ENCODE peak calls at places on chromosomes 3 and 15, in four cellular contexts. One of them, this sample, is unnamed.
A peak's percentile ranks its signal among the peaks of the same experiment; 100 is the strongest.

GRCh38 chr3:126927405-126927750 is 55.5 kb upstream of the PLXNA1 start:
- DNase-seq in AG04449: no peak
- DNase-seq in GM03348: no peak
- DNase-seq in OCI-LY7: no peak
- DNase-seq in this sample: no peak

GRCh38 chr3:108486910-108487309 is 23.5 kb downstream of the MYH15 start:
- DNase-seq in OCI-LY7: no peak
- DNase-seq in AG04449: no peak
- DNase-seq in GM03348: peak; percentile 34
- DNase-seq in this sample: peak; percentile 59

GRCh38 chr3:62229201-62229600 is 144.1 kb downstream of the FEZF2 start:
- DNase-seq in AG04449: no peak
- DNase-seq in OCI-LY7: no peak
- DNase-seq in GM03348: no peak
- DNase-seq in this sample: no peak

GRCh38 chr15:80709542-80709941 is 14.4 kb downstream of the ABHD17C start:
- DNase-seq in GM03348: no peak
- DNase-seq in AG04449: no peak
- DNase-seq in OCI-LY7: no peak
- DNase-seq in this sample: no peak

GRCh38 chr3:4821331-4821730 is 157.9 kb upstream of the BHLHE40 start:
- DNase-seq in GM03348: no peak
- DNase-seq in OCI-LY7: no peak
- DNase-seq in AG04449: no peak
- DNase-seq in this sample: no peak

GRCh38 chr3:23135026-23135785 is 67.9 kb upstream of the UBE2E2 start:
- DNase-seq in OCI-LY7: no peak
- DNase-seq in AG04449: no peak
- DNase-seq in GM03348: no peak
- DNase-seq in this sample: no peak

GRCh38 chr3:44795197-44795596 is 33.6 kb downstream of the KIF15 start:
- DNase-seq in OCI-LY7: no peak
- DNase-seq in GM03348: no peak
- DNase-seq in AG04449: no peak
- DNase-seq in this sample: no peak

GRCh38 chr15:58142827-58143226 is 4.6 kb downstream of the AQP9 start:
- DNase-seq in OCI-LY7: no peak
- DNase-seq in GM03348: no peak
- DNase-seq in AG04449: no peak
- DNase-seq in this sample: no peak

GRCh38 chr15:54094661-54095060 is 116.4 kb downstream of the UNC13C start:
- DNase-seq in OCI-LY7: no peak
- DNase-seq in AG04449: no peak
- DNase-seq in GM03348: no peak
- DNase-seq in this sample: no peak

GRCh38 chr3:45566951-45567411 is 27.6 kb upstream of the LIMD1 start:
- DNase-seq in OCI-LY7: no peak
- DNase-seq in AG04449: no peak
- DNase-seq in GM03348: no peak
- DNase-seq in this sample: no peak

GRCh38 chr3:122258757-122259371 is 66.2 kb upstream of the CSTA start:
- DNase-seq in GM03348: peak; percentile 85
- DNase-seq in OCI-LY7: peak; percentile 82
- DNase-seq in AG04449: peak; percentile 2
- DNase-seq in this sample: peak; percentile 79

GRCh38 chr3:134351421-134351820 is 22.8 kb downstream of the AMOTL2 start:
- DNase-seq in AG04449: no peak
- DNase-seq in OCI-LY7: no peak
- DNase-seq in GM03348: no peak
- DNase-seq in this sample: peak; percentile 47

GRCh38 chr3:70138606-70139005 is 139.1 kb downstream of the SAMMSON start:
- DNase-seq in GM03348: no peak
- DNase-seq in OCI-LY7: no peak
- DNase-seq in AG04449: no peak
- DNase-seq in this sample: no peak

GRCh38 chr3:149599236-149599635 is 58.6 kb downstream of the WWTR1 start:
- DNase-seq in AG04449: no peak
- DNase-seq in OCI-LY7: no peak
- DNase-seq in GM03348: no peak
- DNase-seq in this sample: no peak

GRCh38 chr15:49877117-49877860 is 241.7 kb downstream of the ATP8B4 start:
- DNase-seq in GM03348: peak; percentile 39
- DNase-seq in AG04449: peak; percentile 71
- DNase-seq in OCI-LY7: no peak
- DNase-seq in this sample: peak; percentile 89

GRCh38 chr3:100777271-100777670 is 68.0 kb downstream of the TFG start:
- DNase-seq in OCI-LY7: no peak
- DNase-seq in AG04449: peak; percentile 34
- DNase-seq in GM03348: peak; percentile 50
- DNase-seq in this sample: no peak

GRCh38 chr15:69424748-69425413 is 10.7 kb downstream of the KIF23 start:
- DNase-seq in OCI-LY7: no peak
- DNase-seq in GM03348: no peak
- DNase-seq in AG04449: no peak
- DNase-seq in this sample: no peak

GRCh38 chr3:59418836-59419235 is 369.0 kb upstream of the CFAP20DC start:
- DNase-seq in AG04449: no peak
- DNase-seq in GM03348: no peak
- DNase-seq in OCI-LY7: no peak
- DNase-seq in this sample: no peak

GRCh38 chr3:14514323-14514720 is 25.8 kb downstream of the GRIP2 start:
- DNase-seq in GM03348: no peak
- DNase-seq in OCI-LY7: no peak
- DNase-seq in AG04449: no peak
- DNase-seq in this sample: no peak

GRCh38 chr3:84108442-84108971 is 850.3 kb upstream of the CADM2 start:
- DNase-seq in GM03348: no peak
- DNase-seq in OCI-LY7: no peak
- DNase-seq in AG04449: no peak
- DNase-seq in this sample: peak; percentile 53

GRCh38 chr15:90902996-90903732 is at the start of gene MAN2A2:
- DNase-seq in GM03348: peak; percentile 83
- DNase-seq in OCI-LY7: peak; percentile 55
- DNase-seq in AG04449: no peak
- DNase-seq in this sample: peak; percentile 44

GRCh38 chr3:150106752-150107428 is 136.2 kb upstream of the PFN2 start:
- DNase-seq in GM03348: peak; percentile 80
- DNase-seq in OCI-LY7: no peak
- DNase-seq in AG04449: peak; percentile 98
- DNase-seq in this sample: peak; percentile 94

GRCh38 chr15:28929200-28929599 is 43.4 kb downstream of the APBA2 start:
- DNase-seq in OCI-LY7: no peak
- DNase-seq in AG04449: no peak
- DNase-seq in GM03348: no peak
- DNase-seq in this sample: no peak

GRCh38 chr15:100158368-100158767 is 183.4 kb downstream of the ADAMTS17 start:
- DNase-seq in OCI-LY7: no peak
- DNase-seq in GM03348: no peak
- DNase-seq in AG04449: no peak
- DNase-seq in this sample: no peak

GRCh38 chr15:38398134-38398533 is 55.8 kb upstream of the FAM98B start:
- DNase-seq in AG04449: peak; percentile 97
- DNase-seq in OCI-LY7: no peak
- DNase-seq in GM03348: peak; percentile 78
- DNase-seq in this sample: no peak

GRCh38 chr15:80596521-80596976 is 98.6 kb upstream of the ABHD17C start:
- DNase-seq in AG04449: no peak
- DNase-seq in GM03348: no peak
- DNase-seq in OCI-LY7: no peak
- DNase-seq in this sample: no peak

GRCh38 chr3:109642042-109642441 is 304.7 kb upstream of the DPPA4 start:
- DNase-seq in OCI-LY7: no peak
- DNase-seq in GM03348: no peak
- DNase-seq in AG04449: no peak
- DNase-seq in this sample: no peak

GRCh38 chr3:112631257-112631656 is 9.7 kb downstream of the CCDC80 start:
- DNase-seq in AG04449: no peak
- DNase-seq in OCI-LY7: no peak
- DNase-seq in GM03348: no peak
- DNase-seq in this sample: no peak

GRCh38 chr3:191005790-191006189 is 143.3 kb upstream of the GMNC start:
- DNase-seq in GM03348: peak; percentile 2
- DNase-seq in OCI-LY7: no peak
- DNase-seq in AG04449: no peak
- DNase-seq in this sample: no peak

GRCh38 chr3:131221731-131222130 is 159.8 kb upstream of the NUDT16 start:
- DNase-seq in AG04449: peak; percentile 85
- DNase-seq in GM03348: peak; percentile 63
- DNase-seq in OCI-LY7: no peak
- DNase-seq in this sample: peak; percentile 59

GRCh38 chr3:43503067-43503728 is 118.6 kb downstream of the ANO10 start:
- DNase-seq in GM03348: peak; percentile 31
- DNase-seq in AG04449: no peak
- DNase-seq in OCI-LY7: peak; percentile 32
- DNase-seq in this sample: peak; percentile 40

GRCh38 chr3:8822141-8822540 is 52.7 kb upstream of the OXTR start:
- DNase-seq in OCI-LY7: no peak
- DNase-seq in AG04449: no peak
- DNase-seq in GM03348: peak; percentile 44
- DNase-seq in this sample: no peak

GRCh38 chr3:185084883-185085282 is 68.0 kb downstream of the C3orf70 start:
- DNase-seq in GM03348: no peak
- DNase-seq in AG04449: peak; percentile 73
- DNase-seq in OCI-LY7: no peak
- DNase-seq in this sample: no peak

GRCh38 chr3:12508316-12508715 is 24.0 kb downstream of the TSEN2 start:
- DNase-seq in GM03348: peak; percentile 89
- DNase-seq in AG04449: peak; percentile 92
- DNase-seq in OCI-LY7: no peak
- DNase-seq in this sample: peak; percentile 95

GRCh38 chr3:36319683-36320082 is 60.6 kb upstream of the STAC start:
- DNase-seq in GM03348: no peak
- DNase-seq in OCI-LY7: no peak
- DNase-seq in AG04449: no peak
- DNase-seq in this sample: peak; percentile 71

GRCh38 chr3:183822631-183823030 is 2.7 kb downstream of the MAP6D1 start:
- DNase-seq in GM03348: no peak
- DNase-seq in OCI-LY7: no peak
- DNase-seq in AG04449: no peak
- DNase-seq in this sample: peak; percentile 30